ENCODE peak calls at places on chromosome 16, in seven cellular contexts. U is cardiac muscle cell; I is posterior vena cava; N is 8988T; D is stimulated activated naive CD4-positive, alpha-beta T cell; S is H7; T is left ventricle myocardium superior. Q is an unnamed sample.

GRCh38 chr16:81237282-81237681 is 1.2 kb upstream of the BCO1 start:
- DNase-seq in I (no peak), N (no peak), D (no peak), U (no peak), T (peak; percentile 82), S (no peak), Q (peak; percentile 66)

GRCh38 chr16:67775273-67775672 is 31.1 kb downstream of the RANBP10 start:
- DNase-seq in N (no peak), T (no peak), D (no peak), U (no peak), S (no peak), I (no peak), Q (no peak)

GRCh38 chr16:59881366-59881765 is 1147.2 kb upstream of the GOT2 start:
- DNase-seq in D (no peak), I (no peak), N (no peak), T (no peak), S (no peak), U (no peak), Q (no peak)

GRCh38 chr16:29972500-29972899 is 1.2 kb upstream of the TAOK2 start:
- DNase-seq in U (no peak), D (no peak), S (no peak), I (no peak), T (no peak), N (no peak), Q (no peak)

GRCh38 chr16:75224281-75224680 is 5.5 kb downstream of the CTRB1 start:
- DNase-seq in I (no peak), U (no peak), N (no peak), T (no peak), D (no peak), S (peak; percentile 74), Q (no peak)

GRCh38 chr16:16004314-16004749 is 54.9 kb downstream of the ABCC1 start:
- DNase-seq in D (no peak), I (no peak), U (no peak), T (no peak), N (no peak), S (no peak), Q (no peak)

GRCh38 chr16:82954224-82954929 is 327.6 kb downstream of the CDH13 start:
- DNase-seq in D (no peak), T (no peak), S (no peak), U (no peak), N (no peak), I (no peak), Q (no peak)

GRCh38 chr16:22317001-22317530 is 19.9 kb downstream of the POLR3E start:
- DNase-seq in D (no peak), T (no peak), N (no peak), U (no peak), S (peak; percentile 44), I (peak; percentile 82), Q (no peak)

GRCh38 chr16:2364638-2365210 is 24.2 kb upstream of the ABCA3 start:
- DNase-seq in D (no peak), N (no peak), U (no peak), I (no peak), S (no peak), T (no peak), Q (no peak)

GRCh38 chr16:77059441-77059840 is 131.5 kb upstream of the MON1B start:
- DNase-seq in N (no peak), U (peak; percentile 17), T (no peak), I (no peak), D (no peak), S (no peak), Q (no peak)

GRCh38 chr16:86534779-86535605 is 20.0 kb downstream of the MTHFSD start:
- DNase-seq in N (no peak), U (no peak), T (peak; percentile 37), S (no peak), I (peak; percentile 35), D (no peak), Q (no peak)

GRCh38 chr16:87223656-87224248 is 93.4 kb downstream of the C16orf95 start:
- DNase-seq in I (no peak), T (no peak), S (no peak), N (no peak), D (no peak), U (no peak), Q (no peak)